ENCODE peak calls at places on chromosomes 7 and 10, in six cellular contexts. One of them, this sample, is unnamed.

GRCh38 chr7:56053993-56054392 is 2.4 kb downstream of the CCT6A start:
- DNase-seq in C1 segment of cervical spinal cord: no peak
- DNase-seq in mucosa of gallbladder: no peak
- DNase-seq in kidney glomerular epithelial cell: no peak
- DNase-seq in choroid plexus epithelial cell: no peak
- DNase-seq in psoas muscle: no peak
- DNase-seq in this sample: no peak

GRCh38 chr10:83930-84530 is 34.9 kb upstream of the TUBB8 start:
- DNase-seq in C1 segment of cervical spinal cord: no peak
- DNase-seq in psoas muscle: no peak
- DNase-seq in choroid plexus epithelial cell: no peak
- DNase-seq in mucosa of gallbladder: no peak
- DNase-seq in kidney glomerular epithelial cell: no peak
- DNase-seq in this sample: no peak

GRCh38 chr10:132810807-132811700 is 25.1 kb upstream of the NKX6-2 start:
- DNase-seq in kidney glomerular epithelial cell: no peak
- DNase-seq in mucosa of gallbladder: no peak
- DNase-seq in C1 segment of cervical spinal cord: no peak
- DNase-seq in psoas muscle: peak
- DNase-seq in choroid plexus epithelial cell: no peak
- DNase-seq in this sample: no peak

GRCh38 chr10:5614081-5614721 is 52.2 kb downstream of the ASB13 start:
- DNase-seq in mucosa of gallbladder: no peak
- DNase-seq in C1 segment of cervical spinal cord: no peak
- DNase-seq in psoas muscle: peak
- DNase-seq in kidney glomerular epithelial cell: no peak
- DNase-seq in choroid plexus epithelial cell: no peak
- DNase-seq in this sample: no peak

GRCh38 chr7:100162874-100163533 is 4.5 kb upstream of the TRAPPC14 start:
- DNase-seq in choroid plexus epithelial cell: no peak
- DNase-seq in C1 segment of cervical spinal cord: no peak
- DNase-seq in kidney glomerular epithelial cell: no peak
- DNase-seq in psoas muscle: no peak
- DNase-seq in mucosa of gallbladder: peak
- DNase-seq in this sample: no peak

GRCh38 chr7:141702047-141702567 is at the start of gene DENND11:
- DNase-seq in kidney glomerular epithelial cell: no peak
- DNase-seq in mucosa of gallbladder: peak
- DNase-seq in psoas muscle: peak
- DNase-seq in C1 segment of cervical spinal cord: no peak
- DNase-seq in choroid plexus epithelial cell: peak
- DNase-seq in this sample: peak

GRCh38 chr10:11483189-11484148 is 128.0 kb downstream of the USP6NL start:
- DNase-seq in choroid plexus epithelial cell: no peak
- DNase-seq in psoas muscle: no peak
- DNase-seq in mucosa of gallbladder: no peak
- DNase-seq in C1 segment of cervical spinal cord: no peak
- DNase-seq in kidney glomerular epithelial cell: no peak
- DNase-seq in this sample: no peak

GRCh38 chr10:121088524-121088923 is 237.4 kb downstream of the WDR11 start:
- DNase-seq in C1 segment of cervical spinal cord: no peak
- DNase-seq in mucosa of gallbladder: no peak
- DNase-seq in choroid plexus epithelial cell: peak
- DNase-seq in kidney glomerular epithelial cell: peak
- DNase-seq in psoas muscle: no peak
- DNase-seq in this sample: no peak

GRCh38 chr10:17062493-17063487 is 66.8 kb downstream of the CUBN start:
- DNase-seq in mucosa of gallbladder: peak
- DNase-seq in choroid plexus epithelial cell: peak
- DNase-seq in psoas muscle: peak
- DNase-seq in kidney glomerular epithelial cell: peak
- DNase-seq in C1 segment of cervical spinal cord: no peak
- DNase-seq in this sample: no peak

GRCh38 chr10:124089859-124090258 is 3.5 kb downstream of the CHST15 start:
- DNase-seq in choroid plexus epithelial cell: no peak
- DNase-seq in mucosa of gallbladder: no peak
- DNase-seq in kidney glomerular epithelial cell: no peak
- DNase-seq in C1 segment of cervical spinal cord: no peak
- DNase-seq in psoas muscle: no peak
- DNase-seq in this sample: no peak

GRCh38 chr10:77533887-77534278 is 103.7 kb downstream of the KCNMA1 start:
- DNase-seq in choroid plexus epithelial cell: no peak
- DNase-seq in C1 segment of cervical spinal cord: no peak
- DNase-seq in psoas muscle: no peak
- DNase-seq in mucosa of gallbladder: no peak
- DNase-seq in kidney glomerular epithelial cell: peak
- DNase-seq in this sample: no peak

GRCh38 chr7:64892666-64893269 is 10.3 kb upstream of the ZNF273 start:
- DNase-seq in choroid plexus epithelial cell: no peak
- DNase-seq in mucosa of gallbladder: no peak
- DNase-seq in psoas muscle: no peak
- DNase-seq in C1 segment of cervical spinal cord: no peak
- DNase-seq in kidney glomerular epithelial cell: no peak
- DNase-seq in this sample: no peak

GRCh38 chr7:150631866-150632864 is at the start of gene GIMAP6:
- DNase-seq in kidney glomerular epithelial cell: no peak
- DNase-seq in choroid plexus epithelial cell: no peak
- DNase-seq in mucosa of gallbladder: no peak
- DNase-seq in psoas muscle: no peak
- DNase-seq in C1 segment of cervical spinal cord: no peak
- DNase-seq in this sample: peak

GRCh38 chr10:47175181-47176080 is 124.6 kb upstream of the GDF10 start:
- DNase-seq in kidney glomerular epithelial cell: no peak
- DNase-seq in C1 segment of cervical spinal cord: no peak
- DNase-seq in psoas muscle: no peak
- DNase-seq in choroid plexus epithelial cell: no peak
- DNase-seq in mucosa of gallbladder: no peak
- DNase-seq in this sample: no peak